ENCODE peak calls at places on chromosome 7, in five cellular contexts. C is endothelial cell, T is psoas muscle, H is cardiac fibroblast, W is kidney. F is an unnamed sample.

GRCh38 chr7:2004841-2005351 is 227.8 kb downstream of the MAD1L1 start:
- DNase-seq in C (no peak), T (peak), H (no peak), W (peak), F (no peak)

GRCh38 chr7:28592861-28593260 is 180.5 kb downstream of the CREB5 start:
- DNase-seq in C (no peak), T (no peak), H (no peak), W (no peak), F (no peak)

GRCh38 chr7:136294977-136295376 is 317.8 kb upstream of the MTPN start:
- DNase-seq in C (no peak), T (no peak), H (no peak), W (no peak), F (no peak)

GRCh38 chr7:106220307-106220706 is 64.5 kb downstream of the NAMPT start:
- DNase-seq in C (no peak), T (no peak), H (no peak), W (no peak), F (no peak)

GRCh38 chr7:106152313-106152665 is 40.2 kb upstream of the SYPL1 start:
- DNase-seq in C (no peak), T (no peak), H (no peak), W (no peak), F (no peak)

GRCh38 chr7:108026647-108027046 is 23.7 kb upstream of the LAMB1 start:
- DNase-seq in C (no peak), T (no peak), H (no peak), W (no peak), F (no peak)

GRCh38 chr7:158125721-158126120 is 461.9 kb downstream of the PTPRN2 start:
- DNase-seq in C (no peak), T (no peak), H (no peak), W (peak), F (no peak)

GRCh38 chr7:134174797-134175261 is 47.7 kb downstream of the LRGUK start:
- DNase-seq in C (no peak), T (no peak), H (peak), W (no peak), F (peak)

GRCh38 chr7:51307811-51308737 is 8.5 kb downstream of the COBL start:
- DNase-seq in C (no peak), T (no peak), H (no peak), W (no peak), F (no peak)

GRCh38 chr7:134865001-134865845 is 85.8 kb downstream of the CALD1 start:
- DNase-seq in C (no peak), T (no peak), H (peak), W (no peak), F (no peak)

GRCh38 chr7:38052786-38053185 is 125.3 kb upstream of the STARD3NL start:
- DNase-seq in C (no peak), T (no peak), H (peak), W (no peak), F (no peak)

GRCh38 chr7:79317728-79318127 is 135.7 kb downstream of the MAGI2 start:
- DNase-seq in C (no peak), T (no peak), H (peak), W (no peak), F (no peak)

GRCh38 chr7:92788559-92789183 is 47.7 kb downstream of the CDK6 start:
- DNase-seq in C (no peak), T (no peak), H (no peak), W (no peak), F (no peak)

GRCh38 chr7:158044156-158044823 is 543.3 kb downstream of the PTPRN2 start:
- DNase-seq in C (no peak), T (no peak), H (no peak), W (no peak), F (no peak)

GRCh38 chr7:10239643-10240345 is 733.9 kb upstream of the PHF14 start:
- DNase-seq in C (no peak), T (no peak), H (no peak), W (no peak), F (no peak)

GRCh38 chr7:95549818-95550529 is 46.3 kb downstream of the PDK4 start:
- DNase-seq in C (no peak), T (peak), H (peak), W (peak), F (peak)

GRCh38 chr7:130489140-130489967 is 2.5 kb upstream of the MEST start:
- DNase-seq in C (no peak), T (no peak), H (peak), W (no peak), F (no peak)

GRCh38 chr7:49714182-49714581 is 59.3 kb upstream of the VWC2 start:
- DNase-seq in C (no peak), T (no peak), H (no peak), W (no peak), F (no peak)

GRCh38 chr7:938546-939185 is 15.8 kb downstream of the ADAP1 start:
- DNase-seq in C (no peak), T (no peak), H (no peak), W (peak), F (no peak)

GRCh38 chr7:150400779-150401423 is 21.8 kb downstream of the ZNF775 start:
- DNase-seq in C (no peak), T (no peak), H (no peak), W (peak), F (no peak)

GRCh38 chr7:148825338-148825737 is 58.8 kb downstream of the EZH2 start:
- DNase-seq in C (no peak), T (no peak), H (no peak), W (no peak), F (no peak)

GRCh38 chr7:77745746-77746145 is 49.5 kb downstream of the RSBN1L start:
- DNase-seq in C (no peak), T (no peak), H (no peak), W (no peak), F (no peak)

GRCh38 chr7:66359656-66360211 is 154.6 kb downstream of the TPST1 start:
- DNase-seq in C (no peak), T (no peak), H (no peak), W (no peak), F (no peak)

GRCh38 chr7:155963771-155964195 is 151.5 kb upstream of the SHH start:
- DNase-seq in C (no peak), T (no peak), H (no peak), W (no peak), F (no peak)

GRCh38 chr7:131808736-131809135 is 252.3 kb upstream of the PODXL start:
- DNase-seq in C (no peak), T (no peak), H (no peak), W (no peak), F (no peak)

GRCh38 chr7:131802195-131802594 is 245.8 kb upstream of the PODXL start:
- DNase-seq in C (no peak), T (no peak), H (no peak), W (no peak), F (no peak)

GRCh38 chr7:131800008-131800407 is 243.6 kb upstream of the PODXL start:
- DNase-seq in C (no peak), T (no peak), H (no peak), W (no peak), F (no peak)

DNA sequence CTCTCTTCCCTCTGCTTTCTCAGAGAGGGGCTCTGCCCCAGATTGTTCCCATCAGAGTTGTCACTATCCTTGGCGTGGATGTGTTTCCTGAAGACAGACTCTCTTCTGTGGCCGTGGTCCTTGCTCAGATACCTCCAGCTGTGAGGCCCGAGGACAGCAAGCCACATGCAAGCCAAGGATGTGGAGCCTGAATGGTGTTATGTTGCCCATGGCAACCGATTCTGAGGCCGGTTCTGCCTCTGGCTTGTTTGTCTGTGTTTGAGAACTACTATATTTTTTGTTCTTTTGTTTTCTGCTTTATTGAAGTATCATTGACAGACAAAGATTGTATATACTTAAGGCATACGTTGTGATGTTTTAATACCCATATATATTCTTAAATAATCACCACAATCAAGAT is 247.4 kb upstream of the PODXL start:
- DNase-seq in C (no peak), T (no peak), H (no peak), W (no peak), F (no peak)
- TF ChIP-seq CTCF in C (no peak), T (no peak), H (no peak), W (no peak), F (no peak)

GRCh38 chr7:128010392-128011078 is 20.7 kb downstream of the LRRC4 start:
- DNase-seq in C (no peak), T (no peak), H (no peak), W (no peak), F (no peak)
- TF ChIP-seq CTCF in C (no peak), T (no peak), H (peak), W (no peak), F (no peak)

DNA sequence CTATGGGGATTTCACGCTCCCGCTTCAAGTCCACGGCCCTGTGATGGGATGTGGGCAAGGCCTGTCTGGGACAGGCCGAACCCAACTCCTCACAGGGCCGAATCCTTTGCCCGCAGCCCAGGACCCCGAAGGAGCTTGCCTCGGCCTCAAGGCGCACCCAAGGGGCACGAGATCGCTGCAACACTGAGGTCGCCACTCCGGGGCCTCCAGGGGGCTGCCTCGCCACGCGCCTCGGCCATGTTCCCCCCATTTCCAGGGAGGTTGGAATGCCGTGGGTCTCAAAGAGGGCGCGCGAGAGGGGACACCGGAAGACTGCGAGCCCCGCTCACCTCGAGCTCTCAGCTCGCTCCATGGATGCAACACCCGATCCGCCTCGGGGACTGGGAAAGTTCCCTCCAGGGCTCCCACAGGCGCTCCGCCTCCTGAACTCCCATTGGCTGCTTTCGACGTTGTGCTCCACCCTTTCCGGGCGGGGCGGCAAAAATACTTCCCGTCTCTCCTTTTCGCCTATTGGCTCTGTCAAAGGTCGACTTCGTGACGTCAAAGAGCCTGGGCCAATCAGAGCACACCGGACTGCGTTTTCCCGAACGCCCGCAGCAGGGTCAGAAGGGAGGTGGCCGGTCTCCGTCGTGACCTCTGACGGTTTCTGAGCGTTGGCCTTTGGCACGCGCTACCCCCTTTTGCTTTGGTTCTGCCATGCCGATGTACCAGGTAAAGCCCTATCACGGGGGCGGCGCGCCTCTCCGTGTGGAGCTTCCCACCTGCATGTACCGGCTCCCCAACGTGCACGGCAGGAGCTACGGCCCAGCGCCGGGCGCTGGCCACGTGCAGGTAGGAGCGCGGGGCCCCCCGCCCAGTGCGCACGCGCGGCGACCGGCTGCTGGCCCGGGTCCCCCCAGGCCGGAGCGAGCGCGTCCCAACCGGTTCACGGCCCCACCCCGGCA is at the start of the genes AIMP2 and PMS2:
- DNase-seq in C (peak), T (peak), H (peak), W (peak), F (peak)
- TF ChIP-seq CTCF in C (no peak), T (no peak), H (no peak), W (no peak), F (no peak)

GRCh38 chr7:23277359-23277989 is 21.7 kb upstream of the MALSU1 start:
- DNase-seq in C (peak), T (no peak), H (peak), W (no peak), F (peak)
- TF ChIP-seq CTCF in C (peak), T (peak), H (peak), W (peak), F (peak)

GRCh38 chr7:121313793-121314676 is 14.8 kb upstream of the WNT16 start:
- DNase-seq in C (no peak), T (no peak), H (peak), W (no peak), F (no peak)
- TF ChIP-seq CTCF in C (no peak), T (no peak), H (no peak), W (no peak), F (no peak)

GRCh38 chr7:55173671-55174070 is 154.9 kb downstream of the EGFR start:
- DNase-seq in C (no peak), T (no peak), H (no peak), W (no peak), F (peak)
- TF ChIP-seq CTCF in C (no peak), T (no peak), H (no peak), W (no peak), F (no peak)

F was measured in Calu3.